ENCODE peak calls at places on chromosomes 1 and 21, in six cellular contexts. One of them, this sample, is unnamed.

GRCh38 chr1:60679524-60679923 is 402.8 kb upstream of the NFIA start:
- DNase-seq in K562: no peak
- DNase-seq in HepG2: no peak
- DNase-seq in GM12878: no peak
- DNase-seq in endothelial cell of umbilical vein: no peak
- DNase-seq in A549: no peak
- DNase-seq in this sample: no peak

GRCh38 chr1:44652445-44653106 is 21.7 kb downstream of the TMEM53 start:
- DNase-seq in GM12878: no peak
- DNase-seq in HepG2: peak; percentile 46
- DNase-seq in A549: peak; percentile 65
- DNase-seq in K562: peak; percentile 84
- DNase-seq in endothelial cell of umbilical vein: peak; percentile 72
- DNase-seq in this sample: peak; percentile 72

GRCh38 chr21:21807598-21807903 is 809.3 kb downstream of the NCAM2 start:
- DNase-seq in endothelial cell of umbilical vein: no peak
- DNase-seq in GM12878: no peak
- DNase-seq in HepG2: no peak
- DNase-seq in A549: no peak
- DNase-seq in K562: no peak
- DNase-seq in this sample: no peak

GRCh38 chr21:42591170-42591869 is 62.1 kb upstream of the PDE9A start:
- DNase-seq in GM12878: no peak
- DNase-seq in HepG2: no peak
- DNase-seq in A549: no peak
- DNase-seq in endothelial cell of umbilical vein: no peak
- DNase-seq in K562: no peak
- DNase-seq in this sample: no peak

GRCh38 chr1:43806183-43806582 is 98.8 kb downstream of the ST3GAL3 start:
- DNase-seq in GM12878: no peak
- DNase-seq in HepG2: no peak
- DNase-seq in endothelial cell of umbilical vein: no peak
- DNase-seq in K562: no peak
- DNase-seq in A549: no peak
- DNase-seq in this sample: no peak

GRCh38 chr1:201360901-201361651 is 16.4 kb downstream of the TNNT2 start:
- DNase-seq in K562: no peak
- DNase-seq in A549: no peak
- DNase-seq in GM12878: no peak
- DNase-seq in endothelial cell of umbilical vein: no peak
- DNase-seq in HepG2: no peak
- DNase-seq in this sample: no peak

GRCh38 chr1:90725961-90726715 is 9.0 kb upstream of the BARHL2 start:
- DNase-seq in GM12878: no peak
- DNase-seq in A549: no peak
- DNase-seq in endothelial cell of umbilical vein: no peak
- DNase-seq in K562: no peak
- DNase-seq in HepG2: no peak
- DNase-seq in this sample: no peak

GRCh38 chr1:227545361-227545760 is 18.0 kb upstream of the ZNF678 start:
- DNase-seq in GM12878: no peak
- DNase-seq in K562: no peak
- DNase-seq in A549: no peak
- DNase-seq in endothelial cell of umbilical vein: no peak
- DNase-seq in HepG2: no peak
- DNase-seq in this sample: no peak

GRCh38 chr1:83547903-83548302 is 451.0 kb downstream of the TTLL7 start:
- DNase-seq in K562: no peak
- DNase-seq in GM12878: no peak
- DNase-seq in HepG2: no peak
- DNase-seq in endothelial cell of umbilical vein: no peak
- DNase-seq in A549: no peak
- DNase-seq in this sample: no peak

GRCh38 chr1:20192364-20192763 is 6.0 kb upstream of the PLA2G2C start:
- DNase-seq in K562: no peak
- DNase-seq in endothelial cell of umbilical vein: no peak
- DNase-seq in GM12878: no peak
- DNase-seq in A549: no peak
- DNase-seq in HepG2: no peak
- DNase-seq in this sample: no peak

GRCh38 chr1:113793878-113794834 is 18.1 kb downstream of the RSBN1 start:
- DNase-seq in endothelial cell of umbilical vein: no peak
- DNase-seq in HepG2: no peak
- DNase-seq in K562: no peak
- DNase-seq in GM12878: no peak
- DNase-seq in A549: no peak
- DNase-seq in this sample: no peak

GRCh38 chr1:16521288-16521583 is 7.2 kb upstream of the RNU1-1 start:
- DNase-seq in A549: no peak
- DNase-seq in K562: no peak
- DNase-seq in endothelial cell of umbilical vein: no peak
- DNase-seq in HepG2: no peak
- DNase-seq in GM12878: no peak
- DNase-seq in this sample: no peak

GRCh38 chr1:116408193-116408592 is 35.1 kb downstream of the ATP1A1 start:
- DNase-seq in A549: no peak
- DNase-seq in endothelial cell of umbilical vein: no peak
- DNase-seq in GM12878: no peak
- DNase-seq in K562: no peak
- DNase-seq in HepG2: no peak
- DNase-seq in this sample: no peak

GRCh38 chr1:29782846-29783500 is 546.7 kb downstream of the PTPRU start:
- DNase-seq in GM12878: no peak
- DNase-seq in A549: no peak
- DNase-seq in endothelial cell of umbilical vein: no peak
- DNase-seq in HepG2: no peak
- DNase-seq in K562: peak; percentile 3
- DNase-seq in this sample: no peak

GRCh38 chr21:35223480-35224156 is 174.5 kb upstream of the RUNX1 start:
- DNase-seq in HepG2: no peak
- DNase-seq in K562: no peak
- DNase-seq in A549: no peak
- DNase-seq in endothelial cell of umbilical vein: peak; percentile 29
- DNase-seq in GM12878: no peak
- DNase-seq in this sample: no peak

GRCh38 chr1:46613661-46614603 is 2.7 kb downstream of the MOB3C start:
- DNase-seq in endothelial cell of umbilical vein: peak; percentile 30
- DNase-seq in K562: no peak
- DNase-seq in HepG2: no peak
- DNase-seq in GM12878: peak; percentile 42
- DNase-seq in A549: no peak
- DNase-seq in this sample: peak; percentile 77
- TF ChIP-seq MYC in endothelial cell of umbilical vein: no peak
- TF ChIP-seq MYC in K562: no peak
- TF ChIP-seq MYC in HepG2: no peak
- TF ChIP-seq MYC in GM12878: no peak
- TF ChIP-seq MYC in A549: no peak
- TF ChIP-seq MYC in this sample: no peak

GRCh38 chr1:31727849-31728248 is 24.0 kb upstream of the COL16A1 start:
- DNase-seq in GM12878: no peak
- DNase-seq in endothelial cell of umbilical vein: no peak
- DNase-seq in HepG2: no peak
- DNase-seq in A549: no peak
- DNase-seq in K562: no peak
- DNase-seq in this sample: no peak
- TF ChIP-seq MYC in GM12878: no peak
- TF ChIP-seq MYC in endothelial cell of umbilical vein: no peak
- TF ChIP-seq MYC in HepG2: no peak
- TF ChIP-seq MYC in A549: no peak
- TF ChIP-seq MYC in K562: no peak
- TF ChIP-seq MYC in this sample: no peak

GRCh38 chr1:159746676-159747075 is 32.3 kb upstream of the CRP start:
- DNase-seq in A549: no peak
- DNase-seq in endothelial cell of umbilical vein: peak; percentile 79
- DNase-seq in HepG2: no peak
- DNase-seq in K562: no peak
- DNase-seq in GM12878: no peak
- DNase-seq in this sample: no peak

GRCh38 chr1:159752135-159752580 is 28.6 kb upstream of the DUSP23 start:
- DNase-seq in HepG2: peak; percentile 21
- DNase-seq in K562: no peak
- DNase-seq in GM12878: no peak
- DNase-seq in A549: no peak
- DNase-seq in endothelial cell of umbilical vein: peak; percentile 82
- DNase-seq in this sample: no peak

GRCh38 chr1:159753386-159753785 is 27.4 kb upstream of the DUSP23 start:
- DNase-seq in HepG2: no peak
- DNase-seq in A549: no peak
- DNase-seq in K562: no peak
- DNase-seq in GM12878: no peak
- DNase-seq in endothelial cell of umbilical vein: no peak
- DNase-seq in this sample: no peak

GRCh38 chr1:159749630-159750029 is 31.1 kb upstream of the DUSP23 start:
- DNase-seq in HepG2: no peak
- DNase-seq in K562: no peak
- DNase-seq in A549: no peak
- DNase-seq in GM12878: no peak
- DNase-seq in endothelial cell of umbilical vein: no peak
- DNase-seq in this sample: no peak

DNA sequence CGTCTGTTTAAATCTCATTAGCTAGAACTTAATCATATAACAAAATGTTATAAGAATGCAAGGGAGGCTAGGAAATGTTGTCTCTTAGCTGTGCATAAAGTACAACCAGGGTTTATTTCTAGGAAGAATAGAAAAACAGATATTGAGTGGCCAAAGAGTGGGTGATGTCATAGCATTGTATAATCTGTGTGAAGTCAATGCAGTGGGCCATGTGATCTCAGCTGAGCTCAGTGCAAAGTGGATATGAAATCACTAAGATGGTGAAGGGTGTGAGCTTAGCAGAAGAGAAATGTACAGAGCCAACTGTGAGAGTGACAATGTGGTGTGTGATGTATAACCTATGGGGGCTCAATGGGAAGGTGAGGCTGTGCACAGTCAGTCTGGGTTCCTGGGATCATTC is 29.7 kb upstream of the DUSP23 start:
- DNase-seq in GM12878: no peak
- DNase-seq in K562: no peak
- DNase-seq in A549: no peak
- DNase-seq in endothelial cell of umbilical vein: no peak
- DNase-seq in HepG2: no peak
- DNase-seq in this sample: no peak
- TF ChIP-seq MYC in GM12878: no peak
- TF ChIP-seq MYC in K562: no peak
- TF ChIP-seq MYC in A549: no peak
- TF ChIP-seq MYC in endothelial cell of umbilical vein: no peak
- TF ChIP-seq MYC in HepG2: no peak
- TF ChIP-seq MYC in this sample: no peak

GRCh38 chr1:12616709-12617373 is 1.2 kb downstream of the DHRS3 start:
- DNase-seq in endothelial cell of umbilical vein: no peak
- DNase-seq in K562: no peak
- DNase-seq in A549: no peak
- DNase-seq in GM12878: no peak
- DNase-seq in HepG2: no peak
- DNase-seq in this sample: peak; percentile 45
- TF ChIP-seq MYC in endothelial cell of umbilical vein: no peak
- TF ChIP-seq MYC in K562: no peak
- TF ChIP-seq MYC in A549: no peak
- TF ChIP-seq MYC in GM12878: no peak
- TF ChIP-seq MYC in HepG2: no peak
- TF ChIP-seq MYC in this sample: no peak

GRCh38 chr1:7583291-7584096 is 187.6 kb upstream of the VAMP3 start:
- DNase-seq in endothelial cell of umbilical vein: no peak
- DNase-seq in GM12878: no peak
- DNase-seq in K562: no peak
- DNase-seq in HepG2: no peak
- DNase-seq in A549: no peak
- DNase-seq in this sample: no peak
- TF ChIP-seq MYC in endothelial cell of umbilical vein: no peak
- TF ChIP-seq MYC in GM12878: no peak
- TF ChIP-seq MYC in K562: no peak
- TF ChIP-seq MYC in HepG2: no peak
- TF ChIP-seq MYC in A549: no peak
- TF ChIP-seq MYC in this sample: no peak